ENCODE peak calls at places on chromosomes 16 and 17, in seven cellular contexts. J is bronchial epithelial cell; M is AG10803; S is skeletal muscle cell; F is activated CD4-positive, alpha-beta T cell treated with anti-CD3 and anti-CD28 coated beads, Interleukin-2, amount 10 ng/mL, durations not matched to agents 7 days and 5 days; P is cardiac septum; D is CD8-positive, alpha-beta T cell. I is an unnamed sample.
A peak's percentile ranks its signal among the peaks of the same experiment; 100 is the strongest.

GRCh38 chr16:85870159-85870558 is 28.8 kb upstream of the IRF8 start:
- DNase-seq in P (no peak), M (no peak), S (no peak), D (no peak), J (no peak), F (no peak), I (no peak)

GRCh38 chr17:57995076-57995956 is 7.3 kb upstream of the VEZF1 start:
- DNase-seq in S (no peak), P (peak; percentile 78), F (peak; percentile 62), D (peak; percentile 13), M (peak; percentile 85), J (peak; percentile 59), I (peak; percentile 80)

GRCh38 chr16:49022351-49022963 is 259.2 kb downstream of the CBLN1 start:
- DNase-seq in M (no peak), F (no peak), P (peak; percentile 27), D (no peak), J (peak; percentile 85), S (no peak), I (no peak)

GRCh38 chr17:60079401-60079861 is 710 bp upstream of the HEATR6 start:
- DNase-seq in S (no peak), J (no peak), P (no peak), M (peak; percentile 60), D (no peak), F (no peak), I (peak; percentile 21)

GRCh38 chr16:65783709-65784474 is 582.6 kb upstream of the CDH5 start:
- DNase-seq in D (no peak), P (no peak), M (no peak), J (no peak), S (no peak), F (no peak), I (no peak)

GRCh38 chr17:78910885-78911284 is 7.9 kb upstream of the CEP295NL start:
- DNase-seq in M (no peak), F (no peak), P (no peak), J (no peak), D (no peak), S (no peak), I (no peak)

GRCh38 chr16:61936522-61936921 is 99.7 kb downstream of the CDH8 start:
- DNase-seq in S (no peak), J (no peak), M (no peak), P (no peak), D (no peak), F (no peak), I (no peak)

GRCh38 chr16:5450435-5451104 is 353.0 kb upstream of the EEF2KMT start:
- DNase-seq in F (no peak), D (no peak), M (no peak), S (no peak), J (no peak), P (no peak), I (no peak)

GRCh38 chr17:64133546-64134215 is 3.7 kb upstream of the ERN1 start:
- DNase-seq in M (peak; percentile 64), F (peak; percentile 43), D (no peak), P (no peak), S (no peak), J (peak; percentile 63), I (peak; percentile 66)

GRCh38 chr17:75664099-75664549 is 2.8 kb downstream of the RECQL5 start:
- DNase-seq in F (no peak), M (no peak), S (no peak), J (no peak), D (no peak), P (no peak), I (no peak)

GRCh38 chr16:71421911-71422310 is 19.9 kb downstream of the TLE7 start:
- DNase-seq in P (no peak), F (peak; percentile 40), M (no peak), S (no peak), D (no peak), J (peak; percentile 33), I (no peak)

GRCh38 chr16:48000622-48001021 is 155.2 kb downstream of the ABCC12 start:
- DNase-seq in J (no peak), D (no peak), M (no peak), S (no peak), F (no peak), P (no peak), I (no peak)

GRCh38 chr17:14205992-14206461 is 30.6 kb downstream of the CDRT15 start:
- DNase-seq in S (no peak), J (peak; percentile 95), D (peak; percentile 41), M (no peak), P (no peak), F (peak; percentile 46), I (no peak)

GRCh38 chr17:67200727-67201301 is 44.2 kb downstream of the HELZ start:
- DNase-seq in S (no peak), F (no peak), J (peak; percentile 22), M (no peak), P (no peak), D (no peak), I (peak; percentile 28)

GRCh38 chr17:33944826-33945225 is 310.3 kb upstream of the CCL2 start:
- DNase-seq in M (no peak), D (no peak), J (no peak), S (no peak), P (no peak), F (no peak), I (no peak)

GRCh38 chr17:44797809-44798208 is 32.3 kb downstream of the GJC1 start:
- DNase-seq in J (no peak), M (no peak), D (no peak), P (no peak), S (no peak), F (no peak), I (peak; percentile 58)

GRCh38 chr17:36720131-36720530 is 118.7 kb downstream of the MRM1 start:
- DNase-seq in M (no peak), D (no peak), J (no peak), F (no peak), S (no peak), P (no peak), I (no peak)

GRCh38 chr16:25012525-25012991 is 2.6 kb downstream of the ARHGAP17 start:
- DNase-seq in P (no peak), S (peak; percentile 69), J (peak; percentile 45), M (peak; percentile 96), F (no peak), D (no peak), I (peak; percentile 85)

GRCh38 chr16:82639666-82640336 is 13.0 kb downstream of the CDH13 start:
- DNase-seq in F (peak; percentile 65), P (no peak), M (peak; percentile 50), D (peak; percentile 8), J (peak; percentile 56), S (no peak), I (peak; percentile 58)

GRCh38 chr17:57662644-57663308 is 82.3 kb downstream of the CCDC182 start:
- DNase-seq in P (peak; percentile 97), F (peak; percentile 16), S (peak; percentile 97), D (no peak), M (peak; percentile 99), J (peak; percentile 96), I (peak; percentile 99)

GRCh38 chr16:4987580-4988374 is 29.6 kb downstream of the SEC14L5 start:
- DNase-seq in F (no peak), S (no peak), D (no peak), P (no peak), M (no peak), J (no peak), I (no peak)

GRCh38 chr16:78763821-78764440 is 664.5 kb downstream of the WWOX start:
- DNase-seq in M (no peak), S (no peak), J (no peak), D (no peak), P (no peak), F (no peak), I (no peak)

GRCh38 chr17:78523939-78524655 is 53.1 kb downstream of the DNAH17 start:
- DNase-seq in M (no peak), J (no peak), S (no peak), D (no peak), P (no peak), F (no peak), I (no peak)

GRCh38 chr17:47423406-47424295 is 99.9 kb downstream of the EFCAB13 start:
- DNase-seq in M (no peak), D (no peak), P (no peak), S (no peak), F (no peak), J (no peak), I (no peak)

GRCh38 chr17:63984206-63984605 is 11.5 kb upstream of the SCN4A start:
- DNase-seq in M (peak; percentile 85), D (no peak), J (no peak), S (no peak), P (no peak), F (no peak), I (peak; percentile 69)

GRCh38 chr17:81295678-81296381 is 723 bp upstream of the SLC38A10 start:
- DNase-seq in M (peak; percentile 47), D (no peak), S (no peak), F (peak; percentile 68), J (peak; percentile 85), P (no peak), I (peak; percentile 45)

GRCh38 chr16:1991588-1992474 is 2.1 kb downstream of the SYNGR3 start:
- DNase-seq in J (peak; percentile 65), P (peak; percentile 99), F (peak; percentile 98), S (peak; percentile 64), M (peak; percentile 77), D (peak; percentile 95), I (peak; percentile 83)